ENCODE peak calls at places on chromosome 11, in five cellular contexts. X is colonic mucosa, U is uterus, M is heart right ventricle, F is prostate gland. O is an unnamed sample. For H3K4me1, the result is how much of the 10 kb centered on the place peaks cover.

GRCh38 chr11:27205779-27206549 is 157.1 kb downstream of the CCDC34 start:
- DNase-seq in X (peak), U (no peak), M (no peak), F (no peak), O (no peak)

GRCh38 chr11:29272019-29272654 is 744.7 kb downstream of the KCNA4 start:
- DNase-seq in X (no peak), U (no peak), M (no peak), F (no peak), O (no peak)

GRCh38 chr11:117985953-117986887 is at the start of gene IL10RA:
- DNase-seq in X (peak), U (peak), M (peak), F (peak), O (peak)

GRCh38 chr11:70614034-70614681 is 215.8 kb downstream of the CTTN start:
- DNase-seq in X (no peak), U (no peak), M (no peak), F (no peak), O (no peak)

GRCh38 chr11:13140873-13141655 is 131.9 kb downstream of the RASSF10 start:
- DNase-seq in X (peak), U (no peak), M (no peak), F (peak), O (no peak)

GRCh38 chr11:1478544-1478943 is 8.0 kb downstream of the MOB2 start:
- DNase-seq in X (no peak), U (peak), M (peak), F (no peak), O (no peak)

GRCh38 chr11:117638913-117639543 is 158.0 kb downstream of the DSCAML1 start:
- DNase-seq in X (no peak), U (no peak), M (no peak), F (no peak), O (no peak)

GRCh38 chr11:68841718-68842426 is at the start of gene CPT1A:
- DNase-seq in X (peak), U (peak), M (peak), F (peak), O (peak)

GRCh38 chr11:380095-380480 is 10.8 kb downstream of the B4GALNT4 start:
- DNase-seq in X (no peak), U (no peak), M (peak), F (no peak), O (no peak)

GRCh38 chr11:87259731-87260130 is 222.0 kb downstream of the TMEM135 start:
- DNase-seq in X (no peak), U (no peak), M (no peak), F (no peak), O (no peak)

DNA sequence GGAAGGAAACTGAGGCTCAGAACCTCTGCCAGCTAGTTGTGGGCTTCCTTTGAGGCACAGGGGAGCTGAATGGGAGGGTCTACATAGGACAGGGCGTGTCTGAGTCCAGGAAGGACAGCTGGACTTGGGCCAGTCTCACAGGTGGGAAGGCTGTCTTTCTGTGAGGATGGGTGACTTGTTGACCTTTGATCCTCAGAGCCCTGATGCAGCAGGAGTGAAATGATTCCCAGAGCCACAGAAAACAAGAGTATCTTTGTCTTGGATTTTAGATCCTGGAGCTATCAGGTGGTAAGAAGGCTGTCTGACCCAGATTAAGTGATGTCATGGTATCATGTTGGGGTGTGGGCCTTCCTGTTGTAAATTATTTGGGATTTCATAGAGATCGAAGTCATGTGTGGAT is 15.0 kb downstream of the PTPRJ start:
- DNase-seq in X (peak), U (no peak), M (no peak), F (no peak), O (no peak)
- H3K4me1 ChIP-seq in X (under half), U (under half), M (under half), F (under half), O (under half)

GRCh38 chr11:104333977-104334376 is 170.0 kb upstream of the PDGFD start:
- DNase-seq in X (no peak), U (no peak), M (no peak), F (no peak), O (no peak)
- TF ChIP-seq CTCF in X (no peak), U (no peak), M (no peak), F (no peak), O (no peak)

DNA sequence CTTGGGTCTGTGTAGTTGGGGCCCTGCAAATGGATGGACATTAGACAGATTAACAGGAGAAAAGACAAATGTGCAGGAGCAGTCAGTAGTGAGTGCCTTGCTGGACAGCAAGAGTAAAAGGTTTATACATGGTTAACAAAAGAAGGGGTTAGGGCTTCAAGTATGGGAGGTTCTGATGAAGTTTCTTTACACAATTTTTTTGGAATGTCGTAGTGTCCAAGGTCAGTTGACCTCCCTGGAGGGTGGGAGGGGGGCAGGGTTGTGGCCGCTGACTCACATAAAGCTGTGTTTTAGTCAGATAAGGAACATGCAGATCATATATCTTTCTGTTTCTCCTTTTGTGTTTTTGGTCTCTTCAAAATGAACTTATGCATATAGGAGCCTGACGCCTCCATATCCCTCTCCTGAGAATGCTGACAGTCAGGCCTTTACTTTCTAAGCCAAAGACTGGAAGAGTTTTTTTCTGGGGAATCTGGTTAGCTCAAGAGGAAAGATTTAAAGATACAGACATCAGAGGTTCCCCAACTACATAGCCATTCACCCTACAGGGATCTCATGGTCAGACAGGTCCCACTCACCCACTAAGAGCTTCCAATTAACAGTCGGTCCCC is 134.3 kb downstream of the NECTIN1 start:
- DNase-seq in X (no peak), U (no peak), M (no peak), F (no peak), O (peak)
- H3K4me1 ChIP-seq in X (under half), U (under half), M (under half), F (under half), O (under half)

GRCh38 chr11:18012906-18013781 is at the start of gene SERGEF:
- DNase-seq in X (peak), U (peak), M (peak), F (peak), O (peak)
- TF ChIP-seq CTCF in X (no peak), U (peak), M (peak), F (no peak), O (no peak)

GRCh38 chr11:74468058-74468457 is 709 bp upstream of the KCNE3 start:
- DNase-seq in X (no peak), U (no peak), M (no peak), F (no peak), O (no peak)
- H3K4me1 ChIP-seq in X (under half), U (under half), M (under half), F (under half), O (under half)

DNA sequence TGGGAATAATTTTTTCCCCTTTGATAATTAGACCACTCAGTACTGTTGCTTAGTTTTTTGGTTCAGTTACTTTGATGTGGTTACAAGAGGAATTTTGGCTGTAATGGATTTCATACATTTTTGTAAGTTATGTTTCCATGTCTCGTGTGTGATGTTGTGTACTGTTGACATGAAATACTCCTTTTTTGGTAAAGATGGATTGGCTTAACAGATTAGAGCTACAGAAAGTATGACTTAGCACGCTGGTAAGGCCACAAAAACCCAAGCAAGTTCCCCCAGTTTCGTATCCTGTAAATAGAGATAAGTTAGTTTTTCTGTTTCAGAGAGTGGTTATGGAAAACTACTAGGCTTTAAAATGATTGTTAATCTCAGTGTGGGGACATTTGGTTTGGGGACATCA is 11.9 kb downstream of the TBCEL start:
- DNase-seq in X (no peak), U (no peak), M (no peak), F (no peak), O (no peak)
- TF ChIP-seq CTCF in X (no peak), U (no peak), M (no peak), F (no peak), O (no peak)

GRCh38 chr11:64776875-64777274 is 1.5 kb downstream of the SF1 start:
- DNase-seq in X (no peak), U (no peak), M (no peak), F (no peak), O (no peak)
- H3K4me1 ChIP-seq in X (under half), U (under half), M (half or more), F (under half), O (under half)

O was measured in body of pancreas.